ENCODE peak calls at places on chromosomes 13 and 19, in nine cellular contexts. One of them, this sample, is unnamed.

GRCh38 chr19:16067205-16067938 is 8.9 kb upstream of the TPM4 start:
- DNase-seq in posterior cingulate gyrus: peak
- DNase-seq in posterior vena cava: peak
- DNase-seq in caudate nucleus: no peak
- DNase-seq in naive thymus-derived CD8-positive, alpha-beta T cell: no peak
- DNase-seq in brain microvascular endothelial cell: peak
- DNase-seq in activated CD4-positive, alpha-beta T cell treated with anti-CD3 and anti-CD28 coated beads for 36 hours: no peak
- DNase-seq in ovary: peak
- DNase-seq in effector memory CD4-positive, alpha-beta T cell: no peak
- DNase-seq in this sample: no peak

GRCh38 chr19:11570039-11570462 is 7.4 kb downstream of the ACP5 start:
- DNase-seq in posterior cingulate gyrus: no peak
- DNase-seq in ovary: no peak
- DNase-seq in activated CD4-positive, alpha-beta T cell treated with anti-CD3 and anti-CD28 coated beads for 36 hours: no peak
- DNase-seq in effector memory CD4-positive, alpha-beta T cell: no peak
- DNase-seq in brain microvascular endothelial cell: no peak
- DNase-seq in posterior vena cava: no peak
- DNase-seq in naive thymus-derived CD8-positive, alpha-beta T cell: no peak
- DNase-seq in caudate nucleus: no peak
- DNase-seq in this sample: no peak

GRCh38 chr13:66353664-66354063 is 876.5 kb downstream of the PCDH9 start:
- DNase-seq in naive thymus-derived CD8-positive, alpha-beta T cell: no peak
- DNase-seq in brain microvascular endothelial cell: no peak
- DNase-seq in ovary: no peak
- DNase-seq in posterior vena cava: no peak
- DNase-seq in effector memory CD4-positive, alpha-beta T cell: no peak
- DNase-seq in activated CD4-positive, alpha-beta T cell treated with anti-CD3 and anti-CD28 coated beads for 36 hours: no peak
- DNase-seq in caudate nucleus: no peak
- DNase-seq in posterior cingulate gyrus: no peak
- DNase-seq in this sample: no peak

GRCh38 chr13:107545946-107546502 is 669.3 kb downstream of the LIG4 start:
- DNase-seq in caudate nucleus: no peak
- DNase-seq in brain microvascular endothelial cell: no peak
- DNase-seq in ovary: no peak
- DNase-seq in activated CD4-positive, alpha-beta T cell treated with anti-CD3 and anti-CD28 coated beads for 36 hours: no peak
- DNase-seq in effector memory CD4-positive, alpha-beta T cell: no peak
- DNase-seq in naive thymus-derived CD8-positive, alpha-beta T cell: no peak
- DNase-seq in posterior vena cava: no peak
- DNase-seq in posterior cingulate gyrus: no peak
- DNase-seq in this sample: no peak

GRCh38 chr13:102839462-102839861 is 6.4 kb upstream of the ERCC5 start:
- DNase-seq in posterior cingulate gyrus: no peak
- DNase-seq in caudate nucleus: no peak
- DNase-seq in naive thymus-derived CD8-positive, alpha-beta T cell: no peak
- DNase-seq in posterior vena cava: no peak
- DNase-seq in ovary: no peak
- DNase-seq in effector memory CD4-positive, alpha-beta T cell: no peak
- DNase-seq in activated CD4-positive, alpha-beta T cell treated with anti-CD3 and anti-CD28 coated beads for 36 hours: no peak
- DNase-seq in brain microvascular endothelial cell: no peak
- DNase-seq in this sample: no peak

GRCh38 chr19:10706990-10707389 is 5.8 kb downstream of the QTRT1 start:
- DNase-seq in brain microvascular endothelial cell: no peak
- DNase-seq in effector memory CD4-positive, alpha-beta T cell: no peak
- DNase-seq in posterior cingulate gyrus: no peak
- DNase-seq in caudate nucleus: no peak
- DNase-seq in ovary: no peak
- DNase-seq in posterior vena cava: no peak
- DNase-seq in activated CD4-positive, alpha-beta T cell treated with anti-CD3 and anti-CD28 coated beads for 36 hours: no peak
- DNase-seq in naive thymus-derived CD8-positive, alpha-beta T cell: no peak
- DNase-seq in this sample: no peak

GRCh38 chr13:20803180-20803965 is 29.6 kb upstream of the EEF1AKMT1 start:
- DNase-seq in posterior cingulate gyrus: no peak
- DNase-seq in caudate nucleus: no peak
- DNase-seq in ovary: no peak
- DNase-seq in naive thymus-derived CD8-positive, alpha-beta T cell: no peak
- DNase-seq in posterior vena cava: no peak
- DNase-seq in activated CD4-positive, alpha-beta T cell treated with anti-CD3 and anti-CD28 coated beads for 36 hours: no peak
- DNase-seq in effector memory CD4-positive, alpha-beta T cell: no peak
- DNase-seq in brain microvascular endothelial cell: no peak
- DNase-seq in this sample: no peak

GRCh38 chr13:67366533-67366932 is 136.4 kb upstream of the PCDH9 start:
- DNase-seq in effector memory CD4-positive, alpha-beta T cell: no peak
- DNase-seq in ovary: no peak
- DNase-seq in activated CD4-positive, alpha-beta T cell treated with anti-CD3 and anti-CD28 coated beads for 36 hours: no peak
- DNase-seq in naive thymus-derived CD8-positive, alpha-beta T cell: no peak
- DNase-seq in posterior vena cava: no peak
- DNase-seq in caudate nucleus: no peak
- DNase-seq in brain microvascular endothelial cell: peak
- DNase-seq in posterior cingulate gyrus: no peak
- DNase-seq in this sample: no peak

GRCh38 chr19:2032296-2032941 is 16.9 kb upstream of the BTBD2 start:
- DNase-seq in naive thymus-derived CD8-positive, alpha-beta T cell: no peak
- DNase-seq in effector memory CD4-positive, alpha-beta T cell: peak
- DNase-seq in posterior cingulate gyrus: peak
- DNase-seq in brain microvascular endothelial cell: peak
- DNase-seq in activated CD4-positive, alpha-beta T cell treated with anti-CD3 and anti-CD28 coated beads for 36 hours: peak
- DNase-seq in caudate nucleus: peak
- DNase-seq in posterior vena cava: peak
- DNase-seq in ovary: peak
- DNase-seq in this sample: no peak

GRCh38 chr19:23241433-23241832 is 8.8 kb downstream of the ZNF724 start:
- DNase-seq in ovary: no peak
- DNase-seq in naive thymus-derived CD8-positive, alpha-beta T cell: no peak
- DNase-seq in caudate nucleus: no peak
- DNase-seq in activated CD4-positive, alpha-beta T cell treated with anti-CD3 and anti-CD28 coated beads for 36 hours: no peak
- DNase-seq in posterior vena cava: no peak
- DNase-seq in effector memory CD4-positive, alpha-beta T cell: no peak
- DNase-seq in posterior cingulate gyrus: no peak
- DNase-seq in brain microvascular endothelial cell: no peak
- DNase-seq in this sample: no peak

GRCh38 chr19:39413269-39413902 is 917 bp downstream of the PLEKHG2 start:
- DNase-seq in posterior cingulate gyrus: no peak
- DNase-seq in caudate nucleus: no peak
- DNase-seq in naive thymus-derived CD8-positive, alpha-beta T cell: no peak
- DNase-seq in effector memory CD4-positive, alpha-beta T cell: peak
- DNase-seq in ovary: peak
- DNase-seq in brain microvascular endothelial cell: no peak
- DNase-seq in activated CD4-positive, alpha-beta T cell treated with anti-CD3 and anti-CD28 coated beads for 36 hours: peak
- DNase-seq in posterior vena cava: peak
- DNase-seq in this sample: no peak

GRCh38 chr13:114199961-114200672 is 21.1 kb downstream of the CFAP97D2 start:
- DNase-seq in brain microvascular endothelial cell: no peak
- DNase-seq in posterior vena cava: no peak
- DNase-seq in effector memory CD4-positive, alpha-beta T cell: no peak
- DNase-seq in naive thymus-derived CD8-positive, alpha-beta T cell: no peak
- DNase-seq in posterior cingulate gyrus: no peak
- DNase-seq in caudate nucleus: no peak
- DNase-seq in ovary: no peak
- DNase-seq in activated CD4-positive, alpha-beta T cell treated with anti-CD3 and anti-CD28 coated beads for 36 hours: no peak
- DNase-seq in this sample: no peak

GRCh38 chr19:18809149-18809978 is 18.3 kb upstream of the COMP start:
- DNase-seq in posterior vena cava: peak
- DNase-seq in posterior cingulate gyrus: peak
- DNase-seq in naive thymus-derived CD8-positive, alpha-beta T cell: no peak
- DNase-seq in activated CD4-positive, alpha-beta T cell treated with anti-CD3 and anti-CD28 coated beads for 36 hours: no peak
- DNase-seq in brain microvascular endothelial cell: peak
- DNase-seq in ovary: no peak
- DNase-seq in effector memory CD4-positive, alpha-beta T cell: no peak
- DNase-seq in caudate nucleus: no peak
- DNase-seq in this sample: no peak

GRCh38 chr19:47407417-47407774 is 11.9 kb downstream of the MEIS3 start:
- DNase-seq in naive thymus-derived CD8-positive, alpha-beta T cell: no peak
- DNase-seq in posterior cingulate gyrus: no peak
- DNase-seq in ovary: no peak
- DNase-seq in activated CD4-positive, alpha-beta T cell treated with anti-CD3 and anti-CD28 coated beads for 36 hours: no peak
- DNase-seq in effector memory CD4-positive, alpha-beta T cell: no peak
- DNase-seq in caudate nucleus: no peak
- DNase-seq in brain microvascular endothelial cell: no peak
- DNase-seq in posterior vena cava: no peak
- DNase-seq in this sample: no peak

GRCh38 chr13:20901668-20902437 is 693 bp downstream of the XPO4 start:
- DNase-seq in posterior vena cava: no peak
- DNase-seq in effector memory CD4-positive, alpha-beta T cell: peak
- DNase-seq in posterior cingulate gyrus: no peak
- DNase-seq in caudate nucleus: no peak
- DNase-seq in naive thymus-derived CD8-positive, alpha-beta T cell: peak
- DNase-seq in activated CD4-positive, alpha-beta T cell treated with anti-CD3 and anti-CD28 coated beads for 36 hours: peak
- DNase-seq in ovary: no peak
- DNase-seq in brain microvascular endothelial cell: no peak
- DNase-seq in this sample: no peak

GRCh38 chr13:59343993-59344780 is 819.5 kb downstream of the DIAPH3 start:
- DNase-seq in effector memory CD4-positive, alpha-beta T cell: no peak
- DNase-seq in naive thymus-derived CD8-positive, alpha-beta T cell: no peak
- DNase-seq in posterior vena cava: no peak
- DNase-seq in activated CD4-positive, alpha-beta T cell treated with anti-CD3 and anti-CD28 coated beads for 36 hours: no peak
- DNase-seq in brain microvascular endothelial cell: no peak
- DNase-seq in caudate nucleus: no peak
- DNase-seq in posterior cingulate gyrus: no peak
- DNase-seq in ovary: no peak
- DNase-seq in this sample: no peak

GRCh38 chr19:50415661-50416033 is 3.1 kb upstream of the SPIB start:
- DNase-seq in activated CD4-positive, alpha-beta T cell treated with anti-CD3 and anti-CD28 coated beads for 36 hours: no peak
- DNase-seq in naive thymus-derived CD8-positive, alpha-beta T cell: no peak
- DNase-seq in posterior vena cava: no peak
- DNase-seq in brain microvascular endothelial cell: no peak
- DNase-seq in caudate nucleus: no peak
- DNase-seq in posterior cingulate gyrus: no peak
- DNase-seq in effector memory CD4-positive, alpha-beta T cell: no peak
- DNase-seq in ovary: no peak
- DNase-seq in this sample: no peak

GRCh38 chr19:30227071-30227621 is 145.0 kb upstream of the ZNF536 start:
- DNase-seq in caudate nucleus: no peak
- DNase-seq in brain microvascular endothelial cell: no peak
- DNase-seq in effector memory CD4-positive, alpha-beta T cell: no peak
- DNase-seq in posterior cingulate gyrus: no peak
- DNase-seq in naive thymus-derived CD8-positive, alpha-beta T cell: no peak
- DNase-seq in posterior vena cava: no peak
- DNase-seq in activated CD4-positive, alpha-beta T cell treated with anti-CD3 and anti-CD28 coated beads for 36 hours: no peak
- DNase-seq in ovary: no peak
- DNase-seq in this sample: no peak

GRCh38 chr19:47124937-47125668 is 5.5 kb upstream of the SAE1 start:
- DNase-seq in ovary: no peak
- DNase-seq in activated CD4-positive, alpha-beta T cell treated with anti-CD3 and anti-CD28 coated beads for 36 hours: peak
- DNase-seq in brain microvascular endothelial cell: peak
- DNase-seq in caudate nucleus: no peak
- DNase-seq in naive thymus-derived CD8-positive, alpha-beta T cell: no peak
- DNase-seq in effector memory CD4-positive, alpha-beta T cell: no peak
- DNase-seq in posterior cingulate gyrus: peak
- DNase-seq in posterior vena cava: peak
- DNase-seq in this sample: no peak

GRCh38 chr13:79483302-79483701 is 2.3 kb downstream of the NDFIP2 start:
- DNase-seq in ovary: no peak
- DNase-seq in activated CD4-positive, alpha-beta T cell treated with anti-CD3 and anti-CD28 coated beads for 36 hours: no peak
- DNase-seq in caudate nucleus: no peak
- DNase-seq in posterior vena cava: no peak
- DNase-seq in posterior cingulate gyrus: no peak
- DNase-seq in naive thymus-derived CD8-positive, alpha-beta T cell: no peak
- DNase-seq in effector memory CD4-positive, alpha-beta T cell: no peak
- DNase-seq in brain microvascular endothelial cell: peak
- DNase-seq in this sample: no peak

GRCh38 chr13:112861876-112862615 is 107.0 kb upstream of the MCF2L start:
- DNase-seq in caudate nucleus: no peak
- DNase-seq in brain microvascular endothelial cell: no peak
- DNase-seq in activated CD4-positive, alpha-beta T cell treated with anti-CD3 and anti-CD28 coated beads for 36 hours: no peak
- DNase-seq in posterior vena cava: no peak
- DNase-seq in ovary: no peak
- DNase-seq in naive thymus-derived CD8-positive, alpha-beta T cell: no peak
- DNase-seq in effector memory CD4-positive, alpha-beta T cell: no peak
- DNase-seq in posterior cingulate gyrus: peak
- DNase-seq in this sample: no peak

GRCh38 chr19:38867176-38867780 is 10.8 kb downstream of the RINL start:
- DNase-seq in posterior vena cava: no peak
- DNase-seq in effector memory CD4-positive, alpha-beta T cell: no peak
- DNase-seq in ovary: no peak
- DNase-seq in posterior cingulate gyrus: no peak
- DNase-seq in activated CD4-positive, alpha-beta T cell treated with anti-CD3 and anti-CD28 coated beads for 36 hours: no peak
- DNase-seq in caudate nucleus: no peak
- DNase-seq in naive thymus-derived CD8-positive, alpha-beta T cell: no peak
- DNase-seq in brain microvascular endothelial cell: no peak
- DNase-seq in this sample: no peak

GRCh38 chr13:99870541-99870940 is 101.0 kb downstream of the ZIC5 start:
- DNase-seq in ovary: no peak
- DNase-seq in caudate nucleus: no peak
- DNase-seq in activated CD4-positive, alpha-beta T cell treated with anti-CD3 and anti-CD28 coated beads for 36 hours: no peak
- DNase-seq in brain microvascular endothelial cell: no peak
- DNase-seq in posterior vena cava: no peak
- DNase-seq in effector memory CD4-positive, alpha-beta T cell: no peak
- DNase-seq in posterior cingulate gyrus: no peak
- DNase-seq in naive thymus-derived CD8-positive, alpha-beta T cell: no peak
- DNase-seq in this sample: no peak

GRCh38 chr19:2051771-2052704 is 994 bp upstream of the MKNK2 start:
- DNase-seq in caudate nucleus: no peak
- DNase-seq in posterior cingulate gyrus: peak
- DNase-seq in activated CD4-positive, alpha-beta T cell treated with anti-CD3 and anti-CD28 coated beads for 36 hours: peak
- DNase-seq in brain microvascular endothelial cell: no peak
- DNase-seq in ovary: peak
- DNase-seq in effector memory CD4-positive, alpha-beta T cell: peak
- DNase-seq in naive thymus-derived CD8-positive, alpha-beta T cell: peak
- DNase-seq in posterior vena cava: no peak
- DNase-seq in this sample: no peak

GRCh38 chr19:3606174-3606689 is 443 bp downstream of the TBXA2R start:
- DNase-seq in activated CD4-positive, alpha-beta T cell treated with anti-CD3 and anti-CD28 coated beads for 36 hours: peak
- DNase-seq in effector memory CD4-positive, alpha-beta T cell: peak
- DNase-seq in brain microvascular endothelial cell: no peak
- DNase-seq in naive thymus-derived CD8-positive, alpha-beta T cell: peak
- DNase-seq in posterior cingulate gyrus: no peak
- DNase-seq in posterior vena cava: peak
- DNase-seq in ovary: peak
- DNase-seq in caudate nucleus: no peak
- DNase-seq in this sample: no peak

GRCh38 chr13:85255978-85256377 is 543.2 kb downstream of the SLITRK6 start:
- DNase-seq in brain microvascular endothelial cell: no peak
- DNase-seq in posterior cingulate gyrus: no peak
- DNase-seq in naive thymus-derived CD8-positive, alpha-beta T cell: no peak
- DNase-seq in posterior vena cava: no peak
- DNase-seq in caudate nucleus: no peak
- DNase-seq in activated CD4-positive, alpha-beta T cell treated with anti-CD3 and anti-CD28 coated beads for 36 hours: no peak
- DNase-seq in ovary: no peak
- DNase-seq in effector memory CD4-positive, alpha-beta T cell: no peak
- DNase-seq in this sample: no peak

GRCh38 chr13:53946500-53946899 is 917.9 kb downstream of the OLFM4 start:
- DNase-seq in activated CD4-positive, alpha-beta T cell treated with anti-CD3 and anti-CD28 coated beads for 36 hours: no peak
- DNase-seq in posterior vena cava: no peak
- DNase-seq in caudate nucleus: no peak
- DNase-seq in brain microvascular endothelial cell: no peak
- DNase-seq in naive thymus-derived CD8-positive, alpha-beta T cell: no peak
- DNase-seq in effector memory CD4-positive, alpha-beta T cell: no peak
- DNase-seq in ovary: no peak
- DNase-seq in posterior cingulate gyrus: no peak
- DNase-seq in this sample: no peak

GRCh38 chr13:28237944-28238343 is 99.6 kb downstream of the PAN3 start:
- DNase-seq in caudate nucleus: no peak
- DNase-seq in posterior vena cava: no peak
- DNase-seq in activated CD4-positive, alpha-beta T cell treated with anti-CD3 and anti-CD28 coated beads for 36 hours: no peak
- DNase-seq in brain microvascular endothelial cell: no peak
- DNase-seq in naive thymus-derived CD8-positive, alpha-beta T cell: no peak
- DNase-seq in effector memory CD4-positive, alpha-beta T cell: no peak
- DNase-seq in ovary: no peak
- DNase-seq in posterior cingulate gyrus: no peak
- DNase-seq in this sample: no peak

GRCh38 chr13:101942038-101942437 is 459.8 kb downstream of the FGF14 start:
- DNase-seq in ovary: no peak
- DNase-seq in posterior vena cava: no peak
- DNase-seq in naive thymus-derived CD8-positive, alpha-beta T cell: no peak
- DNase-seq in brain microvascular endothelial cell: peak
- DNase-seq in effector memory CD4-positive, alpha-beta T cell: no peak
- DNase-seq in posterior cingulate gyrus: no peak
- DNase-seq in caudate nucleus: no peak
- DNase-seq in activated CD4-positive, alpha-beta T cell treated with anti-CD3 and anti-CD28 coated beads for 36 hours: no peak
- DNase-seq in this sample: peak

GRCh38 chr13:50396001-50396400 is 380.8 kb downstream of the KCNRG start:
- DNase-seq in posterior cingulate gyrus: no peak
- DNase-seq in activated CD4-positive, alpha-beta T cell treated with anti-CD3 and anti-CD28 coated beads for 36 hours: no peak
- DNase-seq in ovary: no peak
- DNase-seq in caudate nucleus: no peak
- DNase-seq in posterior vena cava: no peak
- DNase-seq in brain microvascular endothelial cell: no peak
- DNase-seq in effector memory CD4-positive, alpha-beta T cell: no peak
- DNase-seq in naive thymus-derived CD8-positive, alpha-beta T cell: no peak
- DNase-seq in this sample: peak

GRCh38 chr13:49220035-49220855 is at the start of gene MLNR:
- DNase-seq in ovary: peak
- DNase-seq in posterior vena cava: peak
- DNase-seq in posterior cingulate gyrus: peak
- DNase-seq in effector memory CD4-positive, alpha-beta T cell: peak
- DNase-seq in caudate nucleus: no peak
- DNase-seq in naive thymus-derived CD8-positive, alpha-beta T cell: peak
- DNase-seq in activated CD4-positive, alpha-beta T cell treated with anti-CD3 and anti-CD28 coated beads for 36 hours: peak
- DNase-seq in brain microvascular endothelial cell: no peak
- DNase-seq in this sample: no peak